ENCODE peak calls at places on chromosomes 6 and 20, in ten cellular contexts. T, Q, E, R, P, M, Y, C, X and G are unnamed samples.

GRCh38 chr6:33049323-33049722 is 24.1 kb downstream of the HLA-DPA1 start:
- DNase-seq in Y (no peak), R (no peak), T (no peak), Q (no peak), M (peak; percentile 52), X (no peak), E (no peak), P (no peak), C (no peak), G (no peak)

GRCh38 chr6:149896491-149896890 is 1.4 kb downstream of the RAET1E start:
- DNase-seq in X (no peak), E (peak; percentile 29), M (no peak), Y (no peak), R (peak; percentile 40), T (peak; percentile 69), C (peak; percentile 48), Q (no peak), P (no peak), G (no peak)

GRCh38 chr6:2639167-2639566 is 111.6 kb downstream of the MYLK4 start:
- DNase-seq in P (no peak), C (no peak), R (no peak), Q (no peak), T (no peak), E (no peak), Y (no peak), M (no peak), X (no peak), G (no peak)

GRCh38 chr6:10531513-10531912 is 10.4 kb downstream of the GCNT2 start:
- DNase-seq in P (no peak), R (no peak), T (no peak), Y (no peak), Q (no peak), M (no peak), X (no peak), C (no peak), E (no peak), G (no peak)

GRCh38 chr6:41757931-41758640 is 10.9 kb upstream of the PGC start:
- DNase-seq in Y (no peak), M (no peak), R (peak; percentile 25), P (no peak), T (no peak), Q (no peak), E (no peak), X (no peak), C (no peak), G (no peak)

GRCh38 chr20:63979221-63979548 is 257 bp downstream of the SAMD10 start:
- DNase-seq in Y (no peak), P (no peak), E (no peak), Q (no peak), C (no peak), M (peak; percentile 66), X (no peak), R (no peak), T (no peak), G (no peak)

GRCh38 chr6:111667921-111668320 is 62.2 kb upstream of the TRAF3IP2 start:
- DNase-seq in X (no peak), E (no peak), T (no peak), Y (no peak), Q (peak; percentile 38), P (no peak), C (no peak), R (no peak), M (no peak), G (no peak)

GRCh38 chr20:10278416-10278815 is 59.8 kb downstream of the SNAP25 start:
- DNase-seq in X (no peak), M (no peak), C (no peak), T (no peak), E (no peak), P (no peak), R (no peak), Q (no peak), Y (no peak), G (no peak)